ENCODE peak calls at places on chromosomes 11 and 22, in nine cellular contexts. I is adipocyte, J is heart right ventricle, T is HepG2, K is stomach, S is body of pancreas, D is neural progenitor cell, Y is right lobe of liver, Z is GM23248. Q is an unnamed sample.

GRCh38 chr11:1131033-1131911 is 26.5 kb upstream of the MUC5AC start:
- DNase-seq in T (no peak), D (no peak), K (peak; percentile 20), Y (peak; percentile 40), S (no peak), J (no peak), Z (no peak), I (no peak), Q (no peak)

GRCh38 chr11:35986958-35987357 is 43.1 kb downstream of the LDLRAD3 start:
- DNase-seq in Y (no peak), D (no peak), I (no peak), J (no peak), Z (no peak), S (no peak), T (no peak), K (no peak), Q (no peak)

GRCh38 chr11:66858186-66858938 is 1.5 kb downstream of the LRFN4 start:
- DNase-seq in I (no peak), T (no peak), D (no peak), K (no peak), Z (peak; percentile 10), Y (no peak), J (no peak), S (no peak), Q (no peak)

GRCh38 chr11:78417175-78417887 is at the start of gene GAB2:
- DNase-seq in S (peak; percentile 57), D (no peak), Z (no peak), T (no peak), K (peak; percentile 51), I (no peak), J (no peak), Y (peak; percentile 59), Q (no peak)

GRCh38 chr11:45606514-45607024 is 58.9 kb downstream of the CHST1 start:
- DNase-seq in K (no peak), T (no peak), Z (no peak), I (no peak), D (peak; percentile 95), Y (no peak), S (no peak), J (no peak), Q (no peak)

GRCh38 chr11:77231800-77232199 is 69.7 kb downstream of the GDPD4 start:
- DNase-seq in J (no peak), Z (no peak), S (no peak), D (no peak), T (no peak), I (no peak), Y (no peak), K (no peak), Q (no peak)

GRCh38 chr22:30905696-30906341 is 62.8 kb downstream of the MORC2 start:
- DNase-seq in J (no peak), T (no peak), D (no peak), Y (peak; percentile 40), S (no peak), I (no peak), K (no peak), Z (no peak), Q (no peak)

GRCh38 chr11:10413268-10413667 is 41.8 kb upstream of the AMPD3 start:
- DNase-seq in T (peak; percentile 28), K (no peak), Z (no peak), Y (no peak), S (no peak), D (no peak), I (no peak), J (peak; percentile 36), Q (no peak)

GRCh38 chr11:103676413-103676812 is 360.0 kb upstream of the DDI1 start:
- DNase-seq in Y (no peak), I (peak; percentile 50), T (no peak), S (no peak), D (no peak), J (no peak), K (no peak), Z (peak; percentile 13), Q (no peak)

GRCh38 chr22:19461506-19461905 is 14.0 kb upstream of the C22orf39 start:
- DNase-seq in Y (no peak), J (no peak), T (no peak), S (no peak), D (no peak), Z (no peak), K (no peak), I (no peak), Q (no peak)

GRCh38 chr11:1071571-1072115 is 3.0 kb upstream of the MUC2 start:
- DNase-seq in Y (no peak), S (peak; percentile 10), J (no peak), Z (no peak), K (no peak), T (no peak), D (no peak), I (no peak), Q (no peak)

GRCh38 chr11:131942878-131943277 is 572.5 kb downstream of the NTM start:
- DNase-seq in D (no peak), Y (no peak), K (no peak), T (no peak), J (no peak), S (no peak), Z (no peak), I (no peak), Q (no peak)

GRCh38 chr11:125626381-125626950 is 1.5 kb downstream of the CHEK1 start:
- DNase-seq in D (no peak), Z (peak; percentile 72), Y (no peak), S (no peak), I (no peak), K (no peak), J (no peak), T (peak; percentile 79), Q (no peak)

GRCh38 chr22:39117585-39118191 is 20.6 kb downstream of the APOBEC3H start:
- DNase-seq in S (peak; percentile 67), I (peak; percentile 60), J (peak; percentile 32), D (peak; percentile 68), Z (peak; percentile 53), Y (no peak), T (peak; percentile 60), K (peak; percentile 70), Q (no peak)

GRCh38 chr11:95908826-95909225 is 15.1 kb downstream of the MTMR2 start:
- DNase-seq in Z (peak; percentile 55), D (no peak), T (no peak), J (no peak), S (no peak), K (no peak), I (no peak), Y (no peak), Q (no peak)

GRCh38 chr11:95912902-95913560 is 10.9 kb downstream of the MTMR2 start:
- DNase-seq in S (no peak), D (no peak), K (no peak), Y (no peak), I (peak; percentile 74), T (no peak), Z (peak; percentile 84), J (no peak), Q (no peak)

GRCh38 chr11:95911369-95911759 is 12.5 kb downstream of the MTMR2 start:
- DNase-seq in K (no peak), I (no peak), D (no peak), T (no peak), Y (no peak), S (no peak), J (no peak), Z (no peak), Q (no peak)

GRCh38 chr11:95913830-95914229 is 10.1 kb downstream of the MTMR2 start:
- DNase-seq in Z (peak; percentile 34), I (no peak), J (no peak), Y (no peak), D (no peak), S (no peak), K (no peak), T (no peak), Q (no peak)

GRCh38 chr11:95910638-95911368 is 13.1 kb downstream of the MTMR2 start:
- DNase-seq in T (no peak), K (no peak), Y (no peak), S (no peak), D (no peak), Z (no peak), I (no peak), J (no peak), Q (no peak)
- H3K4me1 ChIP-seq in T (no peaks in the 10 kb centered on the region), K (peaks cover 21% of the 10 kb centered on the region), Y (no peaks in the 10 kb centered on the region), S (no peaks in the 10 kb centered on the region), D (no peaks in the 10 kb centered on the region), Z (peaks cover 37% of the 10 kb centered on the region), I (peaks cover 27% of the 10 kb centered on the region), J (peaks cover 25% of the 10 kb centered on the region), Q (peaks cover 13% of the 10 kb centered on the region)

DNA sequence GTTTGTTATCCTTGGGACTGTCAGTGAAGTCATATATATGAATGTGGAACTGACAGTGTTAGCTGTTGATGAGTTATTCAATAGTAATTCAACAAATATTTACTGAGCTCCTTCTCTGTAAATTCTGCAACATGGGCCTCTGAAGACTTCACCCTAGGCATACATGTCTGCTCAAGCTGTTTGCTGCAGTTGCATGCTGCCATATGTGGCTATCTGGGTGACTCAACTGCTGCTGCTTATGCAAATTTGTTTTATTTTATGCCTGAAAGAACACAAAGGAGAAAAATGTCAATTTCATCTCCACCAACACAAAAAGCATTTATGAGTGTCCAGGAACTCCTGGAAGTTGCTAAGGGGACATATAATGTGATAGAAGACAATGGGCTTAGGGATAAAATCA is 417.6 kb downstream of the AASDHPPT start:
- DNase-seq in T (no peak), D (no peak), J (no peak), Z (peak; percentile 34), Y (no peak), I (no peak), S (no peak), K (no peak), Q (no peak)
- H3K36me3 ChIP-seq in T (no peaks in the 10 kb centered on the region), D (no peaks in the 10 kb centered on the region), J (no peaks in the 10 kb centered on the region), Z (no peaks in the 10 kb centered on the region), Y (no peaks in the 10 kb centered on the region), I (no peaks in the 10 kb centered on the region), S (no peaks in the 10 kb centered on the region), K (no peaks in the 10 kb centered on the region), Q (no peaks in the 10 kb centered on the region)

GRCh38 chr11:71201936-71202597 is 50.3 kb downstream of the SHANK2 start:
- DNase-seq in Z (no peak), J (no peak), S (no peak), T (no peak), I (no peak), D (no peak), Y (no peak), K (no peak), Q (no peak)

GRCh38 chr11:71201231-71201630 is 51.1 kb downstream of the SHANK2 start:
- DNase-seq in J (no peak), I (no peak), D (no peak), S (no peak), Y (no peak), Z (no peak), K (no peak), T (no peak), Q (no peak)

GRCh38 chr11:71200172-71200716 is 52.1 kb downstream of the SHANK2 start:
- DNase-seq in Z (no peak), Y (no peak), J (no peak), D (no peak), I (no peak), T (no peak), S (no peak), K (no peak), Q (no peak)

GRCh38 chr11:71199226-71199815 is 53.1 kb downstream of the SHANK2 start:
- DNase-seq in T (no peak), Z (no peak), S (no peak), I (no peak), J (no peak), K (no peak), Y (no peak), D (no peak), Q (no peak)

GRCh38 chr11:71200761-71201160 is 51.6 kb downstream of the SHANK2 start:
- DNase-seq in K (no peak), S (no peak), D (no peak), T (no peak), Z (no peak), Y (no peak), J (no peak), I (no peak), Q (no peak)
- H3K4me1 ChIP-seq in K (peaks cover 3% of the 10 kb centered on the region), S (peaks cover 3% of the 10 kb centered on the region), D (no peaks in the 10 kb centered on the region), T (no peaks in the 10 kb centered on the region), Z (no peaks in the 10 kb centered on the region), Y (no peaks in the 10 kb centered on the region), J (no peaks in the 10 kb centered on the region), I (no peaks in the 10 kb centered on the region), Q (no peaks in the 10 kb centered on the region)

GRCh38 chr22:42837556-42837955 is 19.5 kb downstream of the ARFGAP3 start:
- DNase-seq in J (no peak), Y (peak; percentile 12), I (no peak), T (no peak), D (no peak), K (no peak), Z (no peak), S (no peak), Q (no peak)
- H3K36me3 ChIP-seq in J (peaks cover 84% of the 10 kb centered on the region), Y (peaks cover 50% of the 10 kb centered on the region), I (peaks cover 71% of the 10 kb centered on the region), T (peaks cover 12% of the 10 kb centered on the region), D (no peaks in the 10 kb centered on the region), K (peaks cover 85% of the 10 kb centered on the region), Z (peaks cover 55% of the 10 kb centered on the region), S (peaks cover 32% of the 10 kb centered on the region), Q (peaks cover 25% of the 10 kb centered on the region)

Q was measured in lung.